ENCODE peak calls at places on chromosomes 3 and 15, in five cellular contexts. M, W, P, O and B are unnamed samples.

GRCh38 chr3:121995190-121996137 is 26.6 kb downstream of the ILDR1 start:
- DNase-seq in M (peak), W (peak), P (peak), O (peak), B (peak)

GRCh38 chr3:63872135-63872924 is 8.7 kb downstream of the ATXN7 start:
- DNase-seq in M (peak), W (no peak), P (no peak), O (peak), B (no peak)

GRCh38 chr3:180680097-180680430 is 775 bp upstream of the CCDC39 start:
- DNase-seq in M (no peak), W (no peak), P (peak), O (no peak), B (no peak)

GRCh38 chr3:151216641-151217040 is 13.6 kb upstream of the GPR171 start:
- DNase-seq in M (no peak), W (no peak), P (no peak), O (peak), B (no peak)

GRCh38 chr3:36221975-36222374 is 158.3 kb upstream of the STAC start:
- DNase-seq in M (no peak), W (no peak), P (no peak), O (no peak), B (no peak)

GRCh38 chr3:144189044-144189443 is 217.4 kb downstream of the DIPK2A start:
- DNase-seq in M (no peak), W (no peak), P (no peak), O (peak), B (no peak)

GRCh38 chr3:151439652-151440125 is 21.2 kb downstream of the IGSF10 start:
- DNase-seq in M (peak), W (no peak), P (no peak), O (peak), B (no peak)

GRCh38 chr3:187242900-187243299 is 45.6 kb downstream of the RTP1 start:
- DNase-seq in M (no peak), W (no peak), P (no peak), O (no peak), B (no peak)

GRCh38 chr3:128623762-128624176 is 26.8 kb downstream of the RPN1 start:
- DNase-seq in M (peak), W (peak), P (no peak), O (peak), B (no peak)

GRCh38 chr3:15011174-15011573 is 53.9 kb downstream of the MRPS25 start:
- DNase-seq in M (no peak), W (no peak), P (no peak), O (peak), B (no peak)

GRCh38 chr15:48086162-48086561 is 34.6 kb upstream of the SLC24A5 start:
- DNase-seq in M (no peak), W (no peak), P (no peak), O (peak), B (no peak)

GRCh38 chr3:177201707-177202397 is 4.6 kb upstream of the TBL1XR1 start:
- DNase-seq in M (no peak), W (no peak), P (peak), O (no peak), B (no peak)

GRCh38 chr3:31562525-31562924 is 29.8 kb downstream of the STT3B start:
- DNase-seq in M (no peak), W (peak), P (peak), O (no peak), B (peak)